ENCODE peak calls at places on chromosomes 4 and X, in eight cellular contexts. N is endothelial cell of umbilical vein, E is transverse colon, I is tibial nerve, O is suprapubic skin, C is IMR-90, M is uterus, D is A549. B is an unnamed sample.

GRCh38 chr4:176302283-176303275 is 17.2 kb upstream of the SPCS3 start:
- DNase-seq in N (no peak), E (no peak), I (no peak), O (no peak), C (peak), M (no peak), D (peak), B (no peak)

GRCh38 chr4:6560416-6561172 is 14.4 kb upstream of the MAN2B2 start:
- DNase-seq in N (no peak), E (no peak), I (no peak), O (no peak), C (peak), M (no peak), D (no peak), B (no peak)

GRCh38 chr4:151484396-151485102 is 75.6 kb downstream of the FHIP1A start:
- DNase-seq in N (peak), E (no peak), I (no peak), O (no peak), C (peak), M (no peak), D (peak), B (no peak)

GRCh38 chrX:37347420-37347819 is 1.7 kb upstream of the PRRG1 start:
- DNase-seq in N (no peak), E (no peak), I (no peak), O (no peak), C (peak), M (no peak), D (no peak), B (no peak)

GRCh38 chrX:150411656-150412055 is 48.5 kb downstream of the MAMLD1 start:
- DNase-seq in N (no peak), E (no peak), I (no peak), O (no peak), C (no peak), M (no peak), D (no peak), B (no peak)

GRCh38 chrX:96383428-96383827 is 301.2 kb upstream of the DIAPH2 start:
- DNase-seq in N (no peak), E (no peak), I (no peak), O (no peak), C (no peak), M (no peak), D (no peak), B (no peak)

GRCh38 chr4:45442466-45442865 is 681.4 kb downstream of the GABRG1 start:
- DNase-seq in N (no peak), E (no peak), I (no peak), O (no peak), C (no peak), M (no peak), D (peak), B (no peak)

GRCh38 chr4:170741856-170742255 is 652.1 kb upstream of the AADAT start:
- DNase-seq in N (no peak), E (no peak), I (no peak), O (no peak), C (no peak), M (no peak), D (no peak), B (no peak)

GRCh38 chr4:30256105-30256828 is 463.9 kb upstream of the PCDH7 start:
- DNase-seq in N (no peak), E (no peak), I (no peak), O (no peak), C (no peak), M (no peak), D (no peak), B (no peak)

GRCh38 chrX:38335382-38335781 is 8.1 kb upstream of the RPGR start:
- DNase-seq in N (no peak), E (no peak), I (no peak), O (no peak), C (no peak), M (no peak), D (no peak), B (no peak)

GRCh38 chr4:109945056-109945455 is 32.4 kb downstream of the EGF start:
- DNase-seq in N (no peak), E (no peak), I (no peak), O (no peak), C (no peak), M (no peak), D (peak), B (no peak)

GRCh38 chrX:65920620-65921019 is 119.3 kb downstream of the VSIG4 start:
- DNase-seq in N (no peak), E (no peak), I (no peak), O (no peak), C (no peak), M (no peak), D (no peak), B (no peak)

GRCh38 chr4:10173754-10174749 is 57.5 kb upstream of the WDR1 start:
- DNase-seq in N (no peak), E (peak), I (no peak), O (no peak), C (no peak), M (peak), D (no peak), B (no peak)

GRCh38 chrX:38999967-39000745 is 198.9 kb downstream of the MID1IP1 start:
- DNase-seq in N (no peak), E (no peak), I (no peak), O (no peak), C (peak), M (no peak), D (no peak), B (no peak)

GRCh38 chr4:14087459-14087858 is 459.9 kb upstream of the BOD1L1 start:
- DNase-seq in N (no peak), E (no peak), I (no peak), O (no peak), C (no peak), M (no peak), D (no peak), B (no peak)

GRCh38 chr4:122661661-122662160 is 40.8 kb upstream of the IL21 start:
- DNase-seq in N (no peak), E (no peak), I (no peak), O (no peak), C (peak), M (no peak), D (no peak), B (no peak)

GRCh38 chrX:70279081-70279480 is 2.9 kb upstream of the RAB41 start:
- DNase-seq in N (no peak), E (no peak), I (no peak), O (no peak), C (no peak), M (no peak), D (no peak), B (no peak)

GRCh38 chr4:113355550-113356371 is 306.3 kb downstream of the ANK2 start:
- DNase-seq in N (peak), E (peak), I (no peak), O (no peak), C (peak), M (peak), D (no peak), B (no peak)

GRCh38 chr4:53534684-53535083 is 56.6 kb downstream of the LNX1 start:
- DNase-seq in N (no peak), E (no peak), I (no peak), O (no peak), C (no peak), M (no peak), D (no peak), B (no peak)

GRCh38 chrX:133640161-133641015 is 225.1 kb upstream of the GPC4 start:
- DNase-seq in N (no peak), E (no peak), I (no peak), O (no peak), C (no peak), M (no peak), D (no peak), B (no peak)

DNA sequence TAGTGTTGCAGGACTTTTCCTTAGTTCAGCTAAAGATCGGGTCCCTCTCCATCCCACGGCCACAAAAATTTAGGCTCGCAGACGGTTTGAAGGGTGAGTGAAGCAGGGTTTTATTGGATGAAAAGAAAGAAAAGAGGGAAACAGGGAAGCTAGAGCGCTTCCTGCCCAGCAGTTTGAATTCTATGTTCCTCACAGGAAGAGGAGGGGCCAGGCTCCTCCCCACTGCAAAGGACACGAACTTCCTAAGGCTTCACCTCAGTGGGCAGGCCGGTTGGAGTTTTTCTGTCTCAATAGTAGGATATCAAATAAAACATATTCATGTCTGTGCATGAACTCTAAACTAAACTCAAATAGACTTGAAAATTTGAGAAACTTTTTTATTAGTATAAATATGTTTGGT is 27.4 kb downstream of the DAPP1 start:
- DNase-seq in N (no peak), E (no peak), I (no peak), O (no peak), C (no peak), M (no peak), D (no peak), B (no peak)
- TF ChIP-seq POLR2A in N (no peak), E (no peak), I (no peak), O (no peak), C (no peak), M (no peak), D (no peak), B (no peak)

DNA sequence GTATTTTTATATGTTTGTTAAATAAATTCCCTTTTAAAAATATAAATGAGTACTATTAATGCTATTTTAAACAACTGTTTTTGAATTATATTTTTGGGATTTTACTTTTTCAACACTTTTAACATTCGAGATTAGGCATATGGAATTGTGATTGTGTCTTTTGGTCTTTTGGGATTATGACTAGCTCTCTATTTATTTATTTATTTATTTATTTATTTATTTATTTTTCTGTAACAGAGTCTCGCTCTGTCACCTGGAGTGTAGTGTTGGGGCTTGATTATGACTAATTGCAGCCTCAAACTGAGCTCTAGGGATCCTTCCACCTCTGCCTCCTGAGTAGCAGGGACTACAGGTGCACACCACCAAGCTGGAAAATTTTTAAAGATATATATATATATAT is 1101.6 kb downstream of the FAM133A start:
- DNase-seq in N (no peak), E (no peak), I (no peak), O (no peak), C (no peak), M (no peak), D (no peak), B (no peak)
- TF ChIP-seq CTCF in N (no peak), E (no peak), I (no peak), O (no peak), C (no peak), M (no peak), D (no peak), B (no peak)

GRCh38 chr4:124933521-124933920 is 221.0 kb upstream of the ANKRD50 start:
- DNase-seq in N (no peak), E (no peak), I (no peak), O (no peak), C (no peak), M (no peak), D (no peak), B (no peak)

GRCh38 chr4:124937993-124938392 is 225.5 kb upstream of the ANKRD50 start:
- DNase-seq in N (no peak), E (no peak), I (no peak), O (no peak), C (no peak), M (no peak), D (no peak), B (no peak)

GRCh38 chr4:124936427-124936826 is 223.9 kb upstream of the ANKRD50 start:
- DNase-seq in N (no peak), E (no peak), I (no peak), O (peak), C (peak), M (no peak), D (no peak), B (no peak)

GRCh38 chr4:124932447-124932846 is 219.9 kb upstream of the ANKRD50 start:
- DNase-seq in N (no peak), E (no peak), I (no peak), O (no peak), C (no peak), M (no peak), D (no peak), B (no peak)

DNA sequence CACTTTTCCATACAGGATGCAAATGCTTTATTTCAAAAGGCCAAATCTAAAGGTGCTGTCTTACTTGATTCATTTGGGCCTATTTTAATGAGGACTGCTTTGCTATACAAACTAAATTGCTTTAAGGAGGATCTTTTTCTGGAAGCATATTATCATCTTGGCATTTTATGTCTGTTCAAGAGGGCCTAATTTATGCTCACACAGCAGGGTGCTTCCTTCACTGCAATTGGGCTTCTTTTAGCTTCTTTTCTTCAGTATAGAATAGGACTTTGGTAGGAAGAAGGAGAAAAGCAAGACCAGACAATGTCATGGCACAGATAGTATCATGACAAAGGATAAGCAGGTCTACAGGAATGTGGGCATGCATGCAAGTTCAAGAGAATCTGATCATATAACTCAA is 222.4 kb upstream of the ANKRD50 start:
- DNase-seq in N (no peak), E (no peak), I (no peak), O (no peak), C (no peak), M (no peak), D (no peak), B (no peak)
- H3K27ac ChIP-seq in N (no peak), E (no peak), I (no peak), O (no peak), C (no peak), M (no peak), D (no peak), B (no peak)

GRCh38 chr4:164956766-164957643 is 20.5 kb downstream of the TRIM61 start:
- DNase-seq in N (peak), E (peak), I (peak), O (peak), C (peak), M (peak), D (peak), B (peak)
- TF ChIP-seq POLR2A in N (no peak), E (no peak), I (no peak), O (no peak), C (no peak), M (no peak), D (peak), B (no peak)

DNA sequence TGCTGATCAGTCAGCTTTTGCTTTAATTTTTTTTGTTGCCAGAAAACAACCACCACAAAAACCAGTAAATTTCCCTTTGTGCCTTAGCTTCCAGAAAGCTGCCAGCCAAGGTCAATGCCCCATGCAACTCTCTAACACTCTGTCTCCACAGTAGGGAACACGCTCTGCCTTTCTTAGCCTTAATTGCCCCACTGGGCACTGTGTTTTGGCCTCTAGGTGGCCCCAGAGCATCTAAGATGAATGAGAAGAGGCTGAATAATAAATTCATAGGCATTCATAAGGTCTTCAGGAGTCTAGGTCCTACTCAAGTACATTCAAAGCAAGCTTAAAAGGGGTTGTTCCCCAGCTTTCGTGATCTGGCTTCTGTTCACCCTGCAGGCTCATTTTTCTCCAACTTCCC is 57.7 kb upstream of the PASD1 start:
- DNase-seq in N (peak), E (no peak), I (no peak), O (no peak), C (no peak), M (no peak), D (peak), B (no peak)
- TF ChIP-seq CTCF in N (no peak), E (no peak), I (no peak), O (peak), C (peak), M (no peak), D (peak), B (peak)

GRCh38 chrX:69216446-69216845 is 51.2 kb upstream of the PJA1 start:
- DNase-seq in N (no peak), E (no peak), I (no peak), O (no peak), C (no peak), M (no peak), D (no peak), B (no peak)

GRCh38 chrX:69222103-69223090 is 57.1 kb upstream of the PJA1 start:
- DNase-seq in N (peak), E (peak), I (peak), O (peak), C (peak), M (peak), D (peak), B (no peak)

GRCh38 chrX:69218407-69218806 is 53.2 kb upstream of the PJA1 start:
- DNase-seq in N (no peak), E (no peak), I (no peak), O (peak), C (no peak), M (no peak), D (no peak), B (no peak)

GRCh38 chrX:69216911-69217310 is 51.7 kb upstream of the PJA1 start:
- DNase-seq in N (no peak), E (no peak), I (no peak), O (peak), C (peak), M (no peak), D (no peak), B (no peak)

DNA sequence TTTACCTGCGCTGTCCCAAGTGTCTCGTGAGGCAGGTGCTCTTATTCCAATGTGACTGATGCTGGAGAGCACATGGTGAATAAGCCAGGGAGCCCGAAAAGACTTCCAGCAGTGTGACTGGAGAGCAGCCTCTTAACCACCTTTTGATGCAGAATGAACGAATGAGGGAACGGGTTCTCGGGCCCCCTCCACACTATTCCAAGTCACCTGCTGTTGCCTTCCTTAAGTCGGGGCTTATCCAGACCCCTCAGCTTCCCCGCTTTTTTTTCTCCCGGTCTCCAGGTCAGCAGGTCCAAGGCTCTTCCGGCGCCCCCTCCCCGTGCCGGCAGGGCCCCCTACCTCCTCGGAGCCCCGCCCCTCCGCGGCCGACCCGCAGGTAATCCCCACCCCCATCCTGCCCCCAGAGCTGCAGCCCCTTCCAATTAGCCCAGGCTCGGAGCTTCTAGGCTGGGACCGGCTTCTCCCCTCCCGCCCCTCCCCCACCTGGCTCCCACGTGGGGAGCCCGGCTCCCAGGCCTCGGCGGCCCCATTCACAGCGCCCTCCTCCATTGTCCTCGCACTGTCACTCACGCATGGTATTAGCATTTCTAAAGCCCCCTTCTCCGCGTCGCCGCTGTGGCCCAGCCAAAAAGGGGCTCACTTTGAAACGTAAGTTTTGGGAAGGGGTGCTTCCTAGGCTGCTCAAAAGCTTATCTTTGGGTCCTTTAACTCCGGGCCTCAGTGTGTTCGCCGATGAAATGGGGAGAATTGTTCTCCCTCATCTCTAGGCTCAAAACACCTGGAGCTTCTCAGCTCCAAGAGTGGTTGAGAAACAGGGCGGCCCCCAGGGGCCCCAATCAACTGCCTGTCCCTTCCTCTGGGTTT is 56.2 kb upstream of the PJA1 start:
- DNase-seq in N (no peak), E (no peak), I (no peak), O (peak), C (no peak), M (no peak), D (no peak), B (no peak)
- H3K27ac ChIP-seq in N (no peak), E (no peak), I (no peak), O (no peak), C (no peak), M (no peak), D (no peak), B (no peak)

GRCh38 chr4:2832981-2833670 is 10.5 kb upstream of the ADD1 start:
- DNase-seq in N (no peak), E (peak), I (peak), O (no peak), C (no peak), M (no peak), D (no peak), B (no peak)

GRCh38 chr4:2833671-2834000 is 10.0 kb upstream of the ADD1 start:
- DNase-seq in N (no peak), E (peak), I (peak), O (no peak), C (no peak), M (no peak), D (no peak), B (no peak)

GRCh38 chr4:2832309-2832980 is 11.2 kb upstream of the ADD1 start:
- DNase-seq in N (no peak), E (peak), I (peak), O (no peak), C (no peak), M (peak), D (no peak), B (no peak)

GRCh38 chr4:2835978-2836377 is 7.7 kb upstream of the ADD1 start:
- DNase-seq in N (no peak), E (peak), I (peak), O (no peak), C (no peak), M (peak), D (no peak), B (no peak)

GRCh38 chr4:2834001-2834921 is 9.4 kb upstream of the ADD1 start:
- DNase-seq in N (no peak), E (peak), I (peak), O (no peak), C (no peak), M (no peak), D (no peak), B (no peak)
- TF ChIP-seq POLR2A in N (peak), E (no peak), I (no peak), O (no peak), C (no peak), M (no peak), D (no peak), B (no peak)

B was measured in esophagus squamous epithelium.